ENCODE peak calls at places on chromosome 20, in five cellular contexts. One of them, this sample, is unnamed.

GRCh38 chr20:47318027-47318595 is 38.4 kb downstream of the ZMYND8 start:
- DNase-seq in IMR-90: peak; percentile 65
- DNase-seq in heart left ventricle: no peak
- DNase-seq in GM23248: peak; percentile 74
- DNase-seq in psoas muscle: no peak
- DNase-seq in this sample: peak; percentile 52

GRCh38 chr20:23205221-23205620 is 119.1 kb upstream of the CD93 start:
- DNase-seq in IMR-90: no peak
- DNase-seq in heart left ventricle: no peak
- DNase-seq in GM23248: no peak
- DNase-seq in psoas muscle: no peak
- DNase-seq in this sample: no peak

GRCh38 chr20:45404438-45404837 is 3.7 kb upstream of the DBNDD2 start:
- DNase-seq in IMR-90: no peak
- DNase-seq in heart left ventricle: no peak
- DNase-seq in GM23248: no peak
- DNase-seq in psoas muscle: no peak
- DNase-seq in this sample: no peak

GRCh38 chr20:6008254-6008653 is 45.6 kb downstream of the LRRN4 start:
- DNase-seq in IMR-90: peak; percentile 92
- DNase-seq in heart left ventricle: no peak
- DNase-seq in GM23248: peak; percentile 98
- DNase-seq in psoas muscle: peak; percentile 60
- DNase-seq in this sample: peak; percentile 64

GRCh38 chr20:21082584-21082983 is 23.6 kb downstream of the LINC00237 start:
- DNase-seq in IMR-90: no peak
- DNase-seq in heart left ventricle: no peak
- DNase-seq in GM23248: no peak
- DNase-seq in psoas muscle: no peak
- DNase-seq in this sample: no peak

GRCh38 chr20:48697845-48698491 is 129.8 kb downstream of the PREX1 start:
- DNase-seq in IMR-90: peak; percentile 64
- DNase-seq in heart left ventricle: peak; percentile 81
- DNase-seq in GM23248: peak; percentile 81
- DNase-seq in psoas muscle: peak; percentile 72
- DNase-seq in this sample: peak; percentile 93

GRCh38 chr20:36815454-36816091 is 42.0 kb upstream of the DSN1 start:
- DNase-seq in IMR-90: no peak
- DNase-seq in heart left ventricle: no peak
- DNase-seq in GM23248: no peak
- DNase-seq in psoas muscle: no peak
- DNase-seq in this sample: no peak

GRCh38 chr20:63743210-63743970 is 3.8 kb downstream of the SLC2A4RG start:
- DNase-seq in IMR-90: no peak
- DNase-seq in heart left ventricle: no peak
- DNase-seq in GM23248: no peak
- DNase-seq in psoas muscle: no peak
- DNase-seq in this sample: no peak

GRCh38 chr20:18837710-18838109 is 24.1 kb downstream of the SCP2D1 start:
- DNase-seq in IMR-90: no peak
- DNase-seq in heart left ventricle: no peak
- DNase-seq in GM23248: no peak
- DNase-seq in psoas muscle: no peak
- DNase-seq in this sample: no peak

GRCh38 chr20:25052255-25053206 is 5.4 kb downstream of the ACSS1 start:
- DNase-seq in IMR-90: no peak
- DNase-seq in heart left ventricle: peak; percentile 29
- DNase-seq in GM23248: peak; percentile 59
- DNase-seq in psoas muscle: no peak
- DNase-seq in this sample: no peak

GRCh38 chr20:11260611-11261010 is 586.8 kb upstream of the JAG1 start:
- DNase-seq in IMR-90: peak; percentile 31
- DNase-seq in heart left ventricle: no peak
- DNase-seq in GM23248: peak; percentile 24
- DNase-seq in psoas muscle: no peak
- DNase-seq in this sample: no peak

GRCh38 chr20:23966927-23967615 is 21.5 kb downstream of the GGTLC1 start:
- DNase-seq in IMR-90: no peak
- DNase-seq in heart left ventricle: peak; percentile 35
- DNase-seq in GM23248: no peak
- DNase-seq in psoas muscle: no peak
- DNase-seq in this sample: no peak

GRCh38 chr20:47784599-47785320 is 521 bp downstream of the SULF2 start:
- DNase-seq in IMR-90: peak; percentile 4
- DNase-seq in heart left ventricle: peak; percentile 39
- DNase-seq in GM23248: peak; percentile 54
- DNase-seq in psoas muscle: peak; percentile 36
- DNase-seq in this sample: no peak

GRCh38 chr20:48282591-48283228 is 497.4 kb upstream of the SULF2 start:
- DNase-seq in IMR-90: no peak
- DNase-seq in heart left ventricle: no peak
- DNase-seq in GM23248: peak; percentile 11
- DNase-seq in psoas muscle: no peak
- DNase-seq in this sample: no peak

GRCh38 chr20:2691663-2692035 is 931 bp upstream of the EBF4 start:
- DNase-seq in IMR-90: no peak
- DNase-seq in heart left ventricle: no peak
- DNase-seq in GM23248: no peak
- DNase-seq in psoas muscle: no peak
- DNase-seq in this sample: no peak

GRCh38 chr20:46010491-46011405 is 2.0 kb downstream of the MMP9 start:
- DNase-seq in IMR-90: peak; percentile 7
- DNase-seq in heart left ventricle: no peak
- DNase-seq in GM23248: peak; percentile 25
- DNase-seq in psoas muscle: no peak
- DNase-seq in this sample: peak; percentile 66

GRCh38 chr20:8242066-8242465 is 110.0 kb downstream of the PLCB1 start:
- DNase-seq in IMR-90: peak; percentile 14
- DNase-seq in heart left ventricle: no peak
- DNase-seq in GM23248: peak; percentile 10
- DNase-seq in psoas muscle: no peak
- DNase-seq in this sample: no peak

GRCh38 chr20:53763707-53764415 is 170.2 kb upstream of the ZNF217 start:
- DNase-seq in IMR-90: peak; percentile 58
- DNase-seq in heart left ventricle: no peak
- DNase-seq in GM23248: peak; percentile 57
- DNase-seq in psoas muscle: no peak
- DNase-seq in this sample: no peak

GRCh38 chr20:14997791-14998190 is 660.4 kb upstream of the FLRT3 start:
- DNase-seq in IMR-90: no peak
- DNase-seq in heart left ventricle: no peak
- DNase-seq in GM23248: peak; percentile 84
- DNase-seq in psoas muscle: no peak
- DNase-seq in this sample: no peak

GRCh38 chr20:24662756-24663399 is 193.4 kb downstream of the SYNDIG1 start:
- DNase-seq in IMR-90: peak; percentile 48
- DNase-seq in heart left ventricle: no peak
- DNase-seq in GM23248: peak; percentile 50
- DNase-seq in psoas muscle: no peak
- DNase-seq in this sample: no peak

GRCh38 chr20:15332711-15333160 is 995.3 kb upstream of the FLRT3 start:
- DNase-seq in IMR-90: no peak
- DNase-seq in heart left ventricle: no peak
- DNase-seq in GM23248: no peak
- DNase-seq in psoas muscle: no peak
- DNase-seq in this sample: no peak

GRCh38 chr20:45098096-45098773 is 2.7 kb downstream of the KCNS1 start:
- DNase-seq in IMR-90: no peak
- DNase-seq in heart left ventricle: no peak
- DNase-seq in GM23248: peak; percentile 63
- DNase-seq in psoas muscle: no peak
- DNase-seq in this sample: no peak

GRCh38 chr20:48725589-48725991 is 102.2 kb downstream of the PREX1 start:
- DNase-seq in IMR-90: peak; percentile 7
- DNase-seq in heart left ventricle: no peak
- DNase-seq in GM23248: peak; percentile 19
- DNase-seq in psoas muscle: no peak
- DNase-seq in this sample: no peak

GRCh38 chr20:30892704-30893345 is 364.6 kb upstream of the DEFB115 start:
- DNase-seq in IMR-90: no peak
- DNase-seq in heart left ventricle: no peak
- DNase-seq in GM23248: peak; percentile 45
- DNase-seq in psoas muscle: no peak
- DNase-seq in this sample: no peak

GRCh38 chr20:44017211-44017610 is 102.6 kb downstream of the TOX2 start:
- DNase-seq in IMR-90: no peak
- DNase-seq in heart left ventricle: no peak
- DNase-seq in GM23248: no peak
- DNase-seq in psoas muscle: no peak
- DNase-seq in this sample: no peak

GRCh38 chr20:23227976-23228375 is 122.6 kb upstream of the NXT1 start:
- DNase-seq in IMR-90: no peak
- DNase-seq in heart left ventricle: no peak
- DNase-seq in GM23248: no peak
- DNase-seq in psoas muscle: no peak
- DNase-seq in this sample: no peak

GRCh38 chr20:24662286-24662685 is 192.9 kb downstream of the SYNDIG1 start:
- DNase-seq in IMR-90: no peak
- DNase-seq in heart left ventricle: no peak
- DNase-seq in GM23248: no peak
- DNase-seq in psoas muscle: no peak
- DNase-seq in this sample: no peak

GRCh38 chr20:32017711-32018251 is 7.5 kb downstream of the CCM2L start:
- DNase-seq in IMR-90: no peak
- DNase-seq in heart left ventricle: no peak
- DNase-seq in GM23248: no peak
- DNase-seq in psoas muscle: no peak
- DNase-seq in this sample: peak; percentile 76

GRCh38 chr20:22805219-22805618 is 220.8 kb upstream of the FOXA2 start:
- DNase-seq in IMR-90: peak; percentile 74
- DNase-seq in heart left ventricle: peak; percentile 46
- DNase-seq in GM23248: peak; percentile 78
- DNase-seq in psoas muscle: peak; percentile 29
- DNase-seq in this sample: no peak

DNA sequence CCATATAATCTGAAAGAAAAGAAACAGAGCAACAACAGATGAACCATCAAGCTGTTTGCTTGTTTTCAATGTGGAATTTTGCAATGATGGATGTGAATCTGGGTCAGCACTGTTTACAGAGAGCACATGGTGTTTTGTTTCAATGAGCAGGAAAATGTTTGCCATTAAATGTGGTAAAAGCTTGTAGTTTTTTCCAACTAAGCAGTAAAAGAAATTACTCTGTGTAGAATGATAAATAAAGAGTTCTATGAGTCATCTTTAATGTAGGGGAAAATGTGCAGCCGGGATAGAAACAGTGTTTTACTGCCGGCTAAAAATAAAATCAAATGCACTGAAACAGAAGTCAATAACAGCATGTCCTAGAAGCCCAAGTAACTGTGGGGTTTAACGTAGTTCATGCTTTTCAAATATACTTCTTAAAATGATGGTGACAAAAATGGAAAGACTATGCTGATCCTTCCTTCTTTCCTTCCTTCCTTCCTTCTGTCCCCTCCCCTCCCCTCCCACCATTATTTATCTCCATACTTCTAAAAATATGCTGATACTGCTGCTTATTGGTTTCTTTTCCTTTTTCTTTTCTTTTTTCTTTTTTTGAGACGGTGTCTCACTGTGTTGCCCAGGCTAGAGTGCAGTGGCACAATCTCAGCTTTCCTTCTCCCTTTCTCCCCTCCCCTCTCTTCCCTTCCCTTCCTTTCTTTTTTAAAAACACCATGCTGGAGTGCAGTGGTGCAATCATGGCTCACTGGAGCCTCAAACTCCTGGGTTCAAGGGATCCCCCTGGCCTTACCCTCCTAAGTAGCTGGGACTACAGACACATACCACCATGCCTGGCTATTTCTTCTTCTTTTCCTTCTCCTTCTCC is 6.3 kb upstream of the NAA20 start:
- DNase-seq in IMR-90: peak; percentile 81
- DNase-seq in heart left ventricle: no peak
- DNase-seq in GM23248: peak; percentile 63
- DNase-seq in psoas muscle: no peak
- DNase-seq in this sample: no peak
- H3K4me1 ChIP-seq in IMR-90: peaks cover 8% of the 10 kb centered on the region
- H3K4me1 ChIP-seq in heart left ventricle: peaks cover 14% of the 10 kb centered on the region
- H3K4me1 ChIP-seq in GM23248: peaks cover 13% of the 10 kb centered on the region
- H3K4me1 ChIP-seq in psoas muscle: peaks cover 24% of the 10 kb centered on the region
- H3K4me1 ChIP-seq in this sample: peaks cover 31% of the 10 kb centered on the region

DNA sequence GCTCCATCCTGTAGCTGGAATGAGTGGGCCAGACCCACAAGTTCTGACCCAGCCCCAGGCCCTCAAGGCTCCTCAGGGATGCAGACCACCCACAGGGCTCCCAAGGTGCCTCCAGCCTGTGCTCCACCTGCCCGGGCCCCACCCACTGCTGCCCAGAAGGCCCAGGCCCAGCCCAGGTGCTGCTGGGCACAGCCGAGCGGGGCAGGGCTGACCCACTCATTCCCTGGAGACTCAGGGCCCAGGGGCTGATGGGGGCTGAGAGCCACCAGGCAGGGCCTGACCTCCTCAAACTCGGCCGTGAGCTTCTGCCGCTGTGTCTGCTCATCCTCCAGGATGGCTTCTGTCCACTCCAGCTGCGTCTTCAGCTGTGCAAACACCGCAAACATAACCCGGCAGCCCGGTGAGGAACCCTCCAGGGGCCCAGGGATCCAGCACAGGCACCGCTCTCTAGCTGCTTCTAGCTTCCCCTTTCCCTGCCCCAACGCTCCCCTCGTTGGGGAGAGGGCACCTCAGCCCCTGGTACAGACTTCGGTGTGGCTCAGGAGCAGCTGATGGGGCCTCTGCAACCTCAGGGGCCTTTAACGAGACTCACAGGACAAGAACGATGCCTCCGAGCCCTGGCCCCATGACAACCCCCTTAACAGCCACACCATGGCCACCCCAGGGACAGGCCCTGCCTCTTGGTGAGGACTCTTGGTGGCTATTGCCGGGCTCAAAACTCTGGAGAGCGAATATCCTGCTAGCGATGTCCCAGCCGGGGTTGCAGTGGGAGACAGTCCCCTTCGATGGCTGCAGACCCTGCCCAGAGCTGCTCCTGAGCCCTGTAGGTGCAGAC is 46.0 kb downstream of the DSTN start:
- DNase-seq in IMR-90: no peak
- DNase-seq in heart left ventricle: no peak
- DNase-seq in GM23248: no peak
- DNase-seq in psoas muscle: no peak
- DNase-seq in this sample: peak; percentile 49
- H3K27ac ChIP-seq in IMR-90: no peak overlapping the region
- H3K27ac ChIP-seq in heart left ventricle: peak overlapping the region; percentile 20
- H3K27ac ChIP-seq in GM23248: no peak overlapping the region
- H3K27ac ChIP-seq in psoas muscle: no peak overlapping the region
- H3K27ac ChIP-seq in this sample: peak overlapping the region; percentile 71

DNA sequence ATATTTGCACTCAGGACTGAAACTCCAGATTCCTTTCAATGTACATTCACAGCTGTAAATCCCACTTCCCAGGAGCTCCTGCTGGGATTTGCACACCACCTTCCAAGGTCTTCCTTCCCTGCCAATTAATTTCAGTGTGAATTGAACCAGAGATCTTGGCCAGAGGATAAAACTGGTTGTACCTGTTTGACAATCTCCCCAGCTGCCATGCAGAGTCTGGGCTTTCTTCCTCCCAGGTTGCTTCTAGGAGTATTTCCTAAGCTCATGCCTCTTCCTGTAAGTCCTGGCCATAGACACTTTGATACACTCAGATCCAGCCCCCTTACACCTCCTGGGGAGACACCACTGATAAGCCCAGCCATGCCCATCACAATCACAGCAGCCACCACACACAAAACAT is 15.6 kb downstream of the MAFB start:
- DNase-seq in IMR-90: no peak
- DNase-seq in heart left ventricle: no peak
- DNase-seq in GM23248: no peak
- DNase-seq in psoas muscle: no peak
- DNase-seq in this sample: no peak
- H3K4me1 ChIP-seq in IMR-90: no peaks in the 10 kb centered on the region
- H3K4me1 ChIP-seq in heart left ventricle: no peaks in the 10 kb centered on the region
- H3K4me1 ChIP-seq in GM23248: peaks cover 7% of the 10 kb centered on the region
- H3K4me1 ChIP-seq in psoas muscle: no peaks in the 10 kb centered on the region
- H3K4me1 ChIP-seq in this sample: peaks cover 17% of the 10 kb centered on the region

GRCh38 chr20:51097334-51098176 is 74.6 kb upstream of the KCNG1 start:
- DNase-seq in IMR-90: no peak
- DNase-seq in heart left ventricle: no peak
- DNase-seq in GM23248: no peak
- DNase-seq in psoas muscle: no peak
- DNase-seq in this sample: no peak
- H3K27ac ChIP-seq in IMR-90: no peak overlapping the region
- H3K27ac ChIP-seq in heart left ventricle: no peak overlapping the region
- H3K27ac ChIP-seq in GM23248: no peak overlapping the region
- H3K27ac ChIP-seq in psoas muscle: no peak overlapping the region
- H3K27ac ChIP-seq in this sample: no peak overlapping the region